ENCODE peak calls at places on chromosomes 13 and 19, in eight cellular contexts. Q, V, Z, H, C, R, M and U are unnamed samples.
A peak's percentile ranks its signal among the peaks of the same experiment; 100 is the strongest.

GRCh38 chr19:14446336-14447036 is 13.4 kb downstream of the PKN1 start:
- DNase-seq in V (no peak), H (no peak), R (no peak), C (no peak), Q (no peak), M (no peak), Z (no peak), U (no peak)

GRCh38 chr19:48959341-48960239 is 4.9 kb downstream of the BAX start:
- DNase-seq in Z (no peak), M (no peak), Q (no peak), R (no peak), C (no peak), H (peak; percentile 55), V (no peak), U (no peak)

GRCh38 chr13:109872864-109873263 is 86.5 kb upstream of the IRS2 start:
- DNase-seq in M (no peak), V (no peak), R (no peak), Q (no peak), C (no peak), Z (no peak), H (no peak), U (no peak)

GRCh38 chr19:29967623-29968022 is 25.6 kb downstream of the URI1 start:
- DNase-seq in C (no peak), R (no peak), H (no peak), Z (peak; percentile 78), M (no peak), V (peak; percentile 36), Q (no peak), U (no peak)

GRCh38 chr13:18944501-18945068 is 237.0 kb downstream of the TUBA3C start:
- DNase-seq in R (no peak), C (no peak), H (no peak), Q (no peak), M (no peak), V (no peak), Z (no peak), U (no peak)

GRCh38 chr19:9986787-9987281 is 23.5 kb downstream of the COL5A3 start:
- DNase-seq in R (peak; percentile 57), C (peak; percentile 28), H (no peak), Z (peak; percentile 81), Q (peak; percentile 63), V (no peak), M (peak; percentile 54), U (peak; percentile 40)

GRCh38 chr13:30739646-30740642 is 4.6 kb downstream of the ALOX5AP start:
- DNase-seq in H (peak; percentile 11), Z (peak; percentile 86), Q (no peak), R (no peak), M (no peak), V (peak; percentile 93), C (no peak), U (no peak)

GRCh38 chr19:35717665-35718344 is at the start of gene KMT2B:
- DNase-seq in V (no peak), C (no peak), H (peak; percentile 98), Q (peak; percentile 98), Z (no peak), R (no peak), M (no peak), U (no peak)

GRCh38 chr13:113903361-113903760 is 39.5 kb upstream of the GAS6 start:
- DNase-seq in C (peak; percentile 41), R (no peak), H (no peak), Z (peak; percentile 93), Q (no peak), V (no peak), M (no peak), U (no peak)

GRCh38 chr19:42226886-42227285 is 6.8 kb downstream of the ZNF526 start:
- DNase-seq in M (no peak), V (no peak), R (no peak), Z (peak; percentile 50), H (no peak), C (no peak), Q (no peak), U (no peak)

GRCh38 chr19:37931941-37932655 is 25.1 kb downstream of the SIPA1L3 start:
- DNase-seq in R (peak; percentile 32), Q (peak; percentile 58), Z (peak; percentile 76), M (peak; percentile 8), C (peak; percentile 21), V (peak; percentile 86), H (peak; percentile 96), U (peak; percentile 43)

GRCh38 chr19:48965806-48966540 is 864 bp downstream of the FTL start:
- DNase-seq in R (peak; percentile 89), C (peak; percentile 84), Q (peak; percentile 94), V (peak; percentile 85), H (peak; percentile 90), Z (peak; percentile 92), M (peak; percentile 90), U (peak; percentile 89)

GRCh38 chr13:73259061-73259908 is 200.5 kb downstream of the KLF5 start:
- DNase-seq in H (no peak), Z (no peak), M (no peak), C (no peak), R (no peak), V (peak; percentile 83), Q (no peak), U (no peak)

GRCh38 chr19:38145627-38146026 is 78.4 kb downstream of the DPF1 start:
- DNase-seq in H (no peak), C (no peak), R (no peak), M (no peak), Q (no peak), V (no peak), Z (peak; percentile 51), U (no peak)

GRCh38 chr13:98897706-98898105 is 80.2 kb downstream of the DOCK9 start:
- DNase-seq in H (no peak), C (no peak), M (no peak), Z (no peak), Q (no peak), V (no peak), R (no peak), U (no peak)

GRCh38 chr13:106078191-106078590 is 457.3 kb downstream of the EFNB2 start:
- DNase-seq in Z (no peak), V (no peak), M (no peak), C (no peak), R (no peak), H (no peak), Q (no peak), U (no peak)

GRCh38 chr13:98504371-98504963 is 72.4 kb downstream of the STK24 start:
- DNase-seq in H (no peak), V (no peak), M (no peak), C (no peak), R (no peak), Q (no peak), Z (no peak), U (no peak)

GRCh38 chr13:33953203-33953602 is 135.3 kb downstream of the RFC3 start:
- DNase-seq in R (no peak), C (no peak), M (no peak), Z (peak; percentile 84), Q (no peak), V (no peak), H (no peak), U (no peak)

GRCh38 chr13:29162638-29163037 is 342.5 kb downstream of the MTUS2 start:
- DNase-seq in H (peak; percentile 30), Q (no peak), V (peak; percentile 69), R (no peak), C (no peak), Z (peak; percentile 56), M (no peak), U (no peak)

GRCh38 chr13:34038326-34039068 is 220.5 kb downstream of the RFC3 start:
- DNase-seq in Z (no peak), V (no peak), Q (no peak), H (no peak), M (no peak), R (no peak), C (no peak), U (peak; percentile 5)

GRCh38 chr13:100666124-100666523 is 8.5 kb downstream of the TMTC4 start:
- DNase-seq in C (no peak), V (no peak), R (no peak), H (no peak), Q (no peak), M (no peak), Z (no peak), U (no peak)

GRCh38 chr19:1062387-1063029 is 4.5 kb upstream of the ARHGAP45 start:
- DNase-seq in M (no peak), Z (no peak), V (no peak), H (no peak), R (no peak), Q (no peak), C (no peak), U (no peak)
- H3K27ac ChIP-seq in M (no peak overlapping the region), Z (no peak overlapping the region), V (no peak overlapping the region), H (no peak overlapping the region), R (no peak overlapping the region), Q (no peak overlapping the region), C (no peak overlapping the region), U (no peak overlapping the region)

GRCh38 chr13:47484564-47484963 is 516.5 kb downstream of the SUCLA2 start:
- DNase-seq in V (peak; percentile 91), M (no peak), Q (no peak), Z (peak; percentile 69), R (no peak), C (no peak), H (no peak), U (no peak)
- H3K27ac ChIP-seq in V (no peak overlapping the region), M (no peak overlapping the region), Q (no peak overlapping the region), Z (no peak overlapping the region), R (no peak overlapping the region), C (no peak overlapping the region), H (no peak overlapping the region), U (no peak overlapping the region)

GRCh38 chr19:31120952-31121351 is 228.3 kb downstream of the TSHZ3 start:
- DNase-seq in H (no peak), R (no peak), V (no peak), C (no peak), Z (no peak), Q (no peak), M (no peak), U (no peak)
- H3K27ac ChIP-seq in H (no peak overlapping the region), R (no peak overlapping the region), V (no peak overlapping the region), C (no peak overlapping the region), Z (no peak overlapping the region), Q (no peak overlapping the region), M (no peak overlapping the region), U (no peak overlapping the region)

GRCh38 chr19:51595190-51595589 is 24.1 kb downstream of the ZNF175 start:
- DNase-seq in C (no peak), H (no peak), Z (no peak), V (no peak), M (no peak), R (no peak), Q (no peak), U (no peak)

GRCh38 chr19:51593138-51593890 is 22.2 kb downstream of the ZNF175 start:
- DNase-seq in R (no peak), V (no peak), Q (no peak), H (no peak), Z (peak; percentile 5), M (no peak), C (no peak), U (no peak)

GRCh38 chr19:51595776-51596175 is 24.7 kb downstream of the ZNF175 start:
- DNase-seq in Q (no peak), Z (no peak), C (no peak), R (no peak), M (no peak), V (no peak), H (no peak), U (no peak)

GRCh38 chr19:51593969-51594773 is 23.1 kb downstream of the ZNF175 start:
- DNase-seq in C (peak; percentile 86), Z (peak; percentile 99), H (peak; percentile 98), M (peak; percentile 98), Q (peak; percentile 100), V (peak; percentile 97), R (peak; percentile 98), U (peak; percentile 98)

DNA sequence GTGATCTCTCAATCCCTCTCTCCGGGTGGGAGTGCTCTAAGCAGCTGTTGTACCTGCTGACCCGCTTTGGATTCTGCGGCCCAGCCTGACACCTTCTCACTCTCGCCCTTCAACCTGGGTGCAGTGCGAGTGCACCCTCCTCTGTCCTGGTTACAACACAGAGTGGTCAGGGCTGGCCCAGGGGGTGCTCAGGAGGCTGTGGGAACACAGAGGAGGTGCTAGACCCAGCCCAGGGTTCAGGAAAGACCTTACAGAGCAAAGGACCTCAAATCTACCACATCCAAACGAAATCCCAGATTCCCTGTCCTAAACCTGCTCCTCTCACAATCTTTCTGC is 23.7 kb downstream of the ZNF175 start:
- DNase-seq in H (no peak), V (no peak), C (no peak), Z (no peak), R (no peak), M (no peak), Q (no peak), U (no peak)
- H3K27ac ChIP-seq in H (peak overlapping the region; percentile 82), V (no peak overlapping the region), C (no peak overlapping the region), Z (no peak overlapping the region), R (peak overlapping the region; percentile 55), M (peak overlapping the region; percentile 7), Q (no peak overlapping the region), U (peak overlapping the region; percentile 53)